ENCODE peak calls at places on chromosome 5, in four cellular contexts. S is GM12864, D is neural progenitor cell, W is cardiac muscle cell. Z is an unnamed sample.

GRCh38 chr5:157948738-157949410 is 89.9 kb upstream of the CLINT1 start:
- DNase-seq in S (peak), D (peak), W (peak), Z (peak)

GRCh38 chr5:171261361-171261760 is 47.7 kb upstream of the TLX3 start:
- DNase-seq in S (no peak), D (no peak), W (no peak), Z (no peak)

GRCh38 chr5:59007460-59008063 is 424.7 kb downstream of the RAB3C start:
- DNase-seq in S (no peak), D (peak), W (no peak), Z (no peak)

GRCh38 chr5:108747111-108748009 is at the start of gene FER:
- DNase-seq in S (peak), D (peak), W (peak), Z (peak)

GRCh38 chr5:82129723-82130285 is 148.3 kb downstream of the RPS23 start:
- DNase-seq in S (no peak), D (peak), W (no peak), Z (no peak)

GRCh38 chr5:160434022-160434531 is 12.4 kb downstream of the PTTG1 start:
- DNase-seq in S (no peak), D (peak), W (peak), Z (peak)

GRCh38 chr5:169803077-169803981 is 166.3 kb downstream of the DOCK2 start:
- DNase-seq in S (no peak), D (no peak), W (no peak), Z (no peak)

GRCh38 chr5:158843305-158843704 is 256.4 kb downstream of the EBF1 start:
- DNase-seq in S (no peak), D (no peak), W (no peak), Z (no peak)

GRCh38 chr5:149828161-149829011 is 98.3 kb downstream of the PPARGC1B start:
- DNase-seq in S (peak), D (peak), W (peak), Z (no peak)

GRCh38 chr5:61586096-61587084 is 254.3 kb downstream of the ZSWIM6 start:
- DNase-seq in S (no peak), D (no peak), W (no peak), Z (no peak)

GRCh38 chr5:181246276-181247050 is 2.8 kb upstream of the RACK1 start:
- DNase-seq in S (no peak), D (peak), W (peak), Z (peak)

GRCh38 chr5:72955143-72955767 is 586 bp upstream of the FCHO2 start:
- DNase-seq in S (no peak), D (peak), W (no peak), Z (no peak)

GRCh38 chr5:105172918-105173317 is 1610.3 kb upstream of the NUDT12 start:
- DNase-seq in S (no peak), D (no peak), W (no peak), Z (no peak)

GRCh38 chr5:93598997-93599371 is 16.0 kb downstream of the NR2F1 start:
- DNase-seq in S (no peak), D (peak), W (no peak), Z (no peak)

GRCh38 chr5:175700991-175701390 is 43.1 kb downstream of the HRH2 start:
- DNase-seq in S (no peak), D (no peak), W (no peak), Z (no peak)

GRCh38 chr5:159965031-159965837 is 43.7 kb upstream of the TTC1 start:
- DNase-seq in S (no peak), D (peak), W (peak), Z (no peak)

GRCh38 chr5:131514316-131515275 is 120.4 kb downstream of the RAPGEF6 start:
- DNase-seq in S (no peak), D (no peak), W (no peak), Z (no peak)

GRCh38 chr5:179974281-179974945 is 66.7 kb upstream of the TBC1D9B start:
- DNase-seq in S (no peak), D (no peak), W (no peak), Z (no peak)

GRCh38 chr5:79842991-79843390 is 148.1 kb downstream of the MTX3 start:
- DNase-seq in S (no peak), D (no peak), W (no peak), Z (no peak)

GRCh38 chr5:109529520-109529919 is 119.7 kb upstream of the PJA2 start:
- DNase-seq in S (no peak), D (no peak), W (no peak), Z (no peak)

GRCh38 chr5:119287547-119288073 is 68.2 kb upstream of the TNFAIP8 start:
- DNase-seq in S (no peak), D (no peak), W (no peak), Z (peak)
- H3K4me3 ChIP-seq in S (peak), D (no peak), W (no peak), Z (peak)

DNA sequence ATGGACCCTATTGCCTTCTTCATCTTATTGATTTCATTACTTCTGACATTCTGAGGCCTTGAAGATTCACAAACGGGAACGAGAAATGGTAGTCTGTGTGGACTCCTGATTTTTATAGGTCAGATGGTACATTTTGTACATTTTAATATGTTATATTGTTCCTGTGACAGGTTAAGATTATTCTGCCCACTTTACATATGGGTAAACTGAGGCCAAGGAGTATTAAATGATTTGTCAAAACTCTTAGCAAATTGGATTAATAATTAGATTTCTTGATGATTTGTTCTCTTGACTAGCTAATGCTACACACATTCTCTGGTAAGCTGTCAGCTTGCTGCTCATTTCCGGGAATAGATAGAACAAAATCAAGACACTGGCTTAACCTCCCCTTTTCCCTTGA is 1.9 kb downstream of the FAM53C start:
- DNase-seq in S (no peak), D (no peak), W (no peak), Z (no peak)
- H3K4me3 ChIP-seq in S (peak), D (peak), W (peak), Z (peak)

GRCh38 chr5:1378866-1379659 is 34.2 kb upstream of the CLPTM1L start:
- DNase-seq in S (no peak), D (no peak), W (no peak), Z (no peak)

GRCh38 chr5:1382248-1382700 is 37.4 kb upstream of the CLPTM1L start:
- DNase-seq in S (no peak), D (no peak), W (no peak), Z (no peak)

GRCh38 chr5:1381370-1382247 is 36.7 kb upstream of the CLPTM1L start:
- DNase-seq in S (no peak), D (no peak), W (no peak), Z (no peak)

GRCh38 chr5:1380910-1381309 is 36.0 kb upstream of the CLPTM1L start:
- DNase-seq in S (no peak), D (no peak), W (no peak), Z (no peak)

GRCh38 chr5:1380011-1380817 is 35.3 kb upstream of the CLPTM1L start:
- DNase-seq in S (no peak), D (peak), W (peak), Z (peak)
- H3K4me3 ChIP-seq in S (no peak), D (peak), W (no peak), Z (no peak)

DNA sequence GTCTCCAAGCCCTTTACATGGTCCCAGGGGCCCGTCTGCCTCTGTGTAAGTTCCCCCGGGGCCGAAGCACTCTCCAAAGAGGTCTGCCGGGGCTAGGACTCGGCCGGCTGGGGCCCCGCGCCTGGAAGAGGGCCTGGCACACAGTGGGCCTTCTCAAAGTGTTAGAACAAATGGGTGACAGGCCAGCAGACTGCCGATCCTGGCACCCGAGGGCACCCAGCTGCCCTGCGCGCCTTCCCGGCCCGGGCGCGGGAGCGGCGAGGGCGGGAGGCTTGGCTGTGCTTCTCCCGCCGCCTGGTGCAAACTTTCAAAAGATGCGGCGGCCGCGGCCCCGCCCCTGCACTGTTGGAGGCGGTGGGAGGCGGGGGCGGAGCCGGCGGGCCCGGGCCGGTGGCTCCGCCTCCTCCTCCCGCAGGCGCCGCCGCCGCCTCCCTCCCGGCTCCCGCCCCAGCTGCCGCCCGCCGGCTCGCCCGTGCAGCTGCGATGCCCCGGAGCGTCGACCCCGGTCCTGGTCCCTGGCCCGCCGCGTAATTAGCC is at the start of gene NEURL1B:
- DNase-seq in S (no peak), D (peak), W (peak), Z (peak)
- H3K4me3 ChIP-seq in S (peak), D (peak), W (peak), Z (peak)

DNA sequence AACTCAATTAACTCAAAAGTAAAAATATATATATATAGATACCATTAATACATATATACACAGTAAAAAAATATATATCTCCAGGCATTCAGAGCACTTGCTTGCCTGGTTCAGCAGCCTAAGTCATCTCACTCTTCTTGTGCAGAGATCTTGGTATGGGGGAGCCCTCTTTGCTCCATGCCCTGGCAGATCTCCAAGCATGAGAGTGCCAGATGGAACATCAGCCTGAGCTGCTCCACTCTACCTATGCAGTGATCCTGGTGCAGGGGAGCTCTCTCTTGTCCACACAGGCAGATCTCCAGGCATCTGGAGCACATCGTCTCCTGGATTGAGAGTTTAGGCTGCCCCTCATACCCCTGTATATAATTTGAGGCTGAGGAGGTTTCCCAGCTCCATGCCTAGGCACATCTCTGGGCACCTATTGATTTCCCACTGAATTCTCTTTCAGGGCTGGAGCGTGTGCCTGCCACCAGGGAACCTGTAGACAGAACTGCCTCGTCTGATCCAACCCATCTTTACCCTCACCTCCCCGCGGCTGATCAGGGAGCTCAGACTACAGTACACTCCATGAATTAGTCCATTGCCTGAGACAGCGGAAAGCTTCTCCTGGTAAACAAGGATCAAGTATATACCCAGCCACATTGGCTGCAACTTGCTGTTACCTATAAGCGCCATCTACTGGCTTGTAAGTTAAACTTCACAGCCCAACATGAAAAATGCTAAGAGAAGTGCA is 342.4 kb upstream of the GRIA1 start:
- DNase-seq in S (peak), D (peak), W (peak), Z (no peak)
- H3K4me3 ChIP-seq in S (no peak), D (no peak), W (no peak), Z (no peak)

DNA sequence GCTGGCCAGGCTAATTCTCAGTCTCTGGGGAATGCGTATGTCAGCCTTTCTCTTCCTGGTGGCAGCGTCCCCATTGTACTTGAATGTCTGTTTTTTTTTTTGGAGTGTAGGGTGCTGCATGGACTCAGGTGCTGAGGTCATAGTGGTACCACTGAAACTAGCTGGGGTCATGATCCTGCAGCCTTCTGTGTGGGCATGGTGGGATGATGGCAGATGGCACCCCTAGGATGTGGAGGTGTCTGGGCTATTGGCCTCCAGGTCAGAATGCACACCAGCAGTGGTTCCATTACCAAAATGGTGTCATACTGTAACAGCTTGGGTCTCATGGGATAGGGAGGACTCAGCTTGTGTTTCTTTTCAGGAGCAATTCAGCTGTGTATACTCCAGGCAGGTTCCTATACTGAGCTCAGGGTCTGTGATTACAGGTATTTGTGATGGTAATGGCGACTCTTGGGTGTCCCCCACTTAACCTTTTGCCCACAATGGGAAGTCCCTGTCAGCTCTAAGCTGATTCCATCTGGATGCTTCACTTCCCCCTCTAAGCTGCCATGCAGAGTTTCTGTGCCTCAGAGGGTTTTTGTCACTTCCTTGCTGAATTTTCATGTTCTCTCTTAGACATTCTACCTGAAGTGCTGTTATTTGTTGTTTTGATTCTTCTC is 17.9 kb downstream of the HSD17B4 start:
- DNase-seq in S (peak), D (no peak), W (no peak), Z (peak)
- H3K4me3 ChIP-seq in S (no peak), D (no peak), W (no peak), Z (no peak)

Z was measured in GM06990.